ENCODE peak calls at places on chromosomes 5 and 9, in six cellular contexts. One of them, this sample, is unnamed.

GRCh38 chr5:136192526-136193395 is at the start of gene SMIM32:
- DNase-seq in neural crest cell: peak
- DNase-seq in fibroblast of mammary gland: no peak
- DNase-seq in GM12865: no peak
- DNase-seq in coronary artery: peak
- DNase-seq in tibial artery: no peak
- DNase-seq in this sample: no peak

GRCh38 chr5:68898961-68899471 is 194.8 kb upstream of the SLC30A5 start:
- DNase-seq in neural crest cell: no peak
- DNase-seq in fibroblast of mammary gland: peak
- DNase-seq in GM12865: no peak
- DNase-seq in coronary artery: no peak
- DNase-seq in tibial artery: no peak
- DNase-seq in this sample: no peak

GRCh38 chr5:142474426-142474825 is 149.6 kb upstream of the SPRY4 start:
- DNase-seq in neural crest cell: no peak
- DNase-seq in fibroblast of mammary gland: no peak
- DNase-seq in GM12865: no peak
- DNase-seq in coronary artery: no peak
- DNase-seq in tibial artery: no peak
- DNase-seq in this sample: no peak

GRCh38 chr5:150060471-150060870 is 25.9 kb downstream of the CSF1R start:
- DNase-seq in neural crest cell: no peak
- DNase-seq in fibroblast of mammary gland: no peak
- DNase-seq in GM12865: no peak
- DNase-seq in coronary artery: no peak
- DNase-seq in tibial artery: no peak
- DNase-seq in this sample: no peak

GRCh38 chr5:72608297-72608696 is 101.1 kb upstream of the ZNF366 start:
- DNase-seq in neural crest cell: no peak
- DNase-seq in fibroblast of mammary gland: peak
- DNase-seq in GM12865: no peak
- DNase-seq in coronary artery: no peak
- DNase-seq in tibial artery: no peak
- DNase-seq in this sample: no peak

GRCh38 chr9:127524373-127524772 is 73.1 kb downstream of the LRSAM1 start:
- DNase-seq in neural crest cell: peak
- DNase-seq in fibroblast of mammary gland: no peak
- DNase-seq in GM12865: no peak
- DNase-seq in coronary artery: no peak
- DNase-seq in tibial artery: no peak
- DNase-seq in this sample: no peak

GRCh38 chr5:141835928-141836667 is 42.1 kb downstream of the PCDH1 start:
- DNase-seq in neural crest cell: no peak
- DNase-seq in fibroblast of mammary gland: peak
- DNase-seq in GM12865: no peak
- DNase-seq in coronary artery: peak
- DNase-seq in tibial artery: no peak
- DNase-seq in this sample: peak

GRCh38 chr5:134578578-134579283 is 53.3 kb downstream of the JADE2 start:
- DNase-seq in neural crest cell: no peak
- DNase-seq in fibroblast of mammary gland: no peak
- DNase-seq in GM12865: no peak
- DNase-seq in coronary artery: no peak
- DNase-seq in tibial artery: no peak
- DNase-seq in this sample: no peak

GRCh38 chr5:116577064-116577788 is 2.6 kb upstream of the SEMA6A start:
- DNase-seq in neural crest cell: no peak
- DNase-seq in fibroblast of mammary gland: no peak
- DNase-seq in GM12865: peak
- DNase-seq in coronary artery: no peak
- DNase-seq in tibial artery: no peak
- DNase-seq in this sample: peak

GRCh38 chr5:14595877-14596276 is 14.3 kb downstream of the OTULINL start:
- DNase-seq in neural crest cell: no peak
- DNase-seq in fibroblast of mammary gland: no peak
- DNase-seq in GM12865: no peak
- DNase-seq in coronary artery: no peak
- DNase-seq in tibial artery: no peak
- DNase-seq in this sample: no peak

GRCh38 chr9:6925841-6926240 is 168.1 kb downstream of the KDM4C start:
- DNase-seq in neural crest cell: no peak
- DNase-seq in fibroblast of mammary gland: no peak
- DNase-seq in GM12865: no peak
- DNase-seq in coronary artery: no peak
- DNase-seq in tibial artery: no peak
- DNase-seq in this sample: no peak

GRCh38 chr9:71814226-71814625 is 45.9 kb upstream of the CEMIP2 start:
- DNase-seq in neural crest cell: no peak
- DNase-seq in fibroblast of mammary gland: peak
- DNase-seq in GM12865: no peak
- DNase-seq in coronary artery: no peak
- DNase-seq in tibial artery: no peak
- DNase-seq in this sample: no peak
- TF ChIP-seq CTCF in neural crest cell: no peak
- TF ChIP-seq CTCF in fibroblast of mammary gland: no peak
- TF ChIP-seq CTCF in GM12865: no peak
- TF ChIP-seq CTCF in coronary artery: no peak
- TF ChIP-seq CTCF in tibial artery: no peak
- TF ChIP-seq CTCF in this sample: no peak

GRCh38 chr5:35345222-35345621 is 114.9 kb upstream of the PRLR start:
- DNase-seq in neural crest cell: no peak
- DNase-seq in fibroblast of mammary gland: peak
- DNase-seq in GM12865: no peak
- DNase-seq in coronary artery: no peak
- DNase-seq in tibial artery: no peak
- DNase-seq in this sample: no peak
- TF ChIP-seq CTCF in neural crest cell: peak
- TF ChIP-seq CTCF in fibroblast of mammary gland: no peak
- TF ChIP-seq CTCF in GM12865: peak
- TF ChIP-seq CTCF in coronary artery: no peak
- TF ChIP-seq CTCF in tibial artery: no peak
- TF ChIP-seq CTCF in this sample: no peak

GRCh38 chr5:57698785-57699184 is 216.2 kb upstream of the ACTBL2 start:
- DNase-seq in neural crest cell: no peak
- DNase-seq in fibroblast of mammary gland: no peak
- DNase-seq in GM12865: no peak
- DNase-seq in coronary artery: no peak
- DNase-seq in tibial artery: no peak
- DNase-seq in this sample: no peak

GRCh38 chr5:57695179-57695578 is 212.6 kb upstream of the ACTBL2 start:
- DNase-seq in neural crest cell: no peak
- DNase-seq in fibroblast of mammary gland: no peak
- DNase-seq in GM12865: no peak
- DNase-seq in coronary artery: no peak
- DNase-seq in tibial artery: no peak
- DNase-seq in this sample: no peak

GRCh38 chr5:57693488-57694305 is 211.1 kb upstream of the ACTBL2 start:
- DNase-seq in neural crest cell: no peak
- DNase-seq in fibroblast of mammary gland: peak
- DNase-seq in GM12865: no peak
- DNase-seq in coronary artery: no peak
- DNase-seq in tibial artery: no peak
- DNase-seq in this sample: no peak

GRCh38 chr5:57696906-57697590 is 214.4 kb upstream of the ACTBL2 start:
- DNase-seq in neural crest cell: no peak
- DNase-seq in fibroblast of mammary gland: peak
- DNase-seq in GM12865: no peak
- DNase-seq in coronary artery: no peak
- DNase-seq in tibial artery: no peak
- DNase-seq in this sample: no peak

GRCh38 chr5:57696005-57696755 is 213.6 kb upstream of the ACTBL2 start:
- DNase-seq in neural crest cell: no peak
- DNase-seq in fibroblast of mammary gland: no peak
- DNase-seq in GM12865: no peak
- DNase-seq in coronary artery: no peak
- DNase-seq in tibial artery: no peak
- DNase-seq in this sample: no peak
- TF ChIP-seq CTCF in neural crest cell: no peak
- TF ChIP-seq CTCF in fibroblast of mammary gland: peak
- TF ChIP-seq CTCF in GM12865: no peak
- TF ChIP-seq CTCF in coronary artery: no peak
- TF ChIP-seq CTCF in tibial artery: no peak
- TF ChIP-seq CTCF in this sample: no peak

DNA sequence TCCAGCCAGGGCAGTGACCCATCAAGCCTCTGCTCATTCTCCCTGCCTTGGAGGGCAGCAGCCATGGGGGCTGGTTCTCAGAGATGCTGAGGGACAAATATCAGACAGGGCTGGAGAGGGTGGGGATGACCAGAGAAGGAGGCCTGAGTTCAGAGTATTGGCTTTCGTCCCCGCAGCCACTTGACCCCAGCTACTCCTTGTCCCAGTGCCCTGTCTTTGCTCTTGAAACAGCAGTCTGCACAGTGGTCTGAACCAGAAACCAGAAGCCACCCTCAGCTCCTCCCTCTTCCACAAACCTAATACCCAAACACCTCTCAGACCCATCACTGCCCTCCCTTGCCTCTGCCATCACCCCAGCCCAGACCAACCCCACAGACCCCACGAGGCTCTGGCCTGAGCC is 36.3 kb upstream of the SMIM23 start:
- DNase-seq in neural crest cell: no peak
- DNase-seq in fibroblast of mammary gland: no peak
- DNase-seq in GM12865: no peak
- DNase-seq in coronary artery: no peak
- DNase-seq in tibial artery: no peak
- DNase-seq in this sample: no peak
- TF ChIP-seq CTCF in neural crest cell: no peak
- TF ChIP-seq CTCF in fibroblast of mammary gland: no peak
- TF ChIP-seq CTCF in GM12865: no peak
- TF ChIP-seq CTCF in coronary artery: no peak
- TF ChIP-seq CTCF in tibial artery: no peak
- TF ChIP-seq CTCF in this sample: no peak

GRCh38 chr5:106454651-106455415 is 1215.9 kb downstream of the EFNA5 start:
- DNase-seq in neural crest cell: peak
- DNase-seq in fibroblast of mammary gland: peak
- DNase-seq in GM12865: peak
- DNase-seq in coronary artery: no peak
- DNase-seq in tibial artery: no peak
- DNase-seq in this sample: no peak
- TF ChIP-seq CTCF in neural crest cell: peak
- TF ChIP-seq CTCF in fibroblast of mammary gland: peak
- TF ChIP-seq CTCF in GM12865: peak
- TF ChIP-seq CTCF in coronary artery: no peak
- TF ChIP-seq CTCF in tibial artery: no peak
- TF ChIP-seq CTCF in this sample: no peak

GRCh38 chr9:136243631-136244030 is 2.0 kb downstream of the QSOX2 start:
- DNase-seq in neural crest cell: no peak
- DNase-seq in fibroblast of mammary gland: no peak
- DNase-seq in GM12865: peak
- DNase-seq in coronary artery: no peak
- DNase-seq in tibial artery: no peak
- DNase-seq in this sample: no peak

GRCh38 chr9:136241540-136241939 is 4.1 kb downstream of the QSOX2 start:
- DNase-seq in neural crest cell: no peak
- DNase-seq in fibroblast of mammary gland: no peak
- DNase-seq in GM12865: no peak
- DNase-seq in coronary artery: no peak
- DNase-seq in tibial artery: no peak
- DNase-seq in this sample: no peak

GRCh38 chr9:136242248-136242647 is 3.4 kb downstream of the QSOX2 start:
- DNase-seq in neural crest cell: no peak
- DNase-seq in fibroblast of mammary gland: no peak
- DNase-seq in GM12865: no peak
- DNase-seq in coronary artery: no peak
- DNase-seq in tibial artery: no peak
- DNase-seq in this sample: no peak

GRCh38 chr9:136244116-136244775 is 1.4 kb downstream of the QSOX2 start:
- DNase-seq in neural crest cell: no peak
- DNase-seq in fibroblast of mammary gland: no peak
- DNase-seq in GM12865: peak
- DNase-seq in coronary artery: no peak
- DNase-seq in tibial artery: no peak
- DNase-seq in this sample: peak

GRCh38 chr9:136242908-136243525 is 2.6 kb downstream of the QSOX2 start:
- DNase-seq in neural crest cell: no peak
- DNase-seq in fibroblast of mammary gland: no peak
- DNase-seq in GM12865: peak
- DNase-seq in coronary artery: no peak
- DNase-seq in tibial artery: no peak
- DNase-seq in this sample: no peak
- TF ChIP-seq CTCF in neural crest cell: peak
- TF ChIP-seq CTCF in fibroblast of mammary gland: no peak
- TF ChIP-seq CTCF in GM12865: peak
- TF ChIP-seq CTCF in coronary artery: no peak
- TF ChIP-seq CTCF in tibial artery: no peak
- TF ChIP-seq CTCF in this sample: no peak

GRCh38 chr5:77431286-77431685 is 60.8 kb downstream of the WDR41 start:
- DNase-seq in neural crest cell: no peak
- DNase-seq in fibroblast of mammary gland: no peak
- DNase-seq in GM12865: no peak
- DNase-seq in coronary artery: no peak
- DNase-seq in tibial artery: no peak
- DNase-seq in this sample: no peak

GRCh38 chr5:77438057-77438456 is 54.1 kb downstream of the WDR41 start:
- DNase-seq in neural crest cell: no peak
- DNase-seq in fibroblast of mammary gland: no peak
- DNase-seq in GM12865: no peak
- DNase-seq in coronary artery: no peak
- DNase-seq in tibial artery: no peak
- DNase-seq in this sample: no peak

GRCh38 chr5:77431719-77432118 is 60.4 kb downstream of the WDR41 start:
- DNase-seq in neural crest cell: no peak
- DNase-seq in fibroblast of mammary gland: no peak
- DNase-seq in GM12865: no peak
- DNase-seq in coronary artery: no peak
- DNase-seq in tibial artery: no peak
- DNase-seq in this sample: no peak

GRCh38 chr5:77437194-77437593 is 54.9 kb downstream of the WDR41 start:
- DNase-seq in neural crest cell: no peak
- DNase-seq in fibroblast of mammary gland: no peak
- DNase-seq in GM12865: peak
- DNase-seq in coronary artery: no peak
- DNase-seq in tibial artery: no peak
- DNase-seq in this sample: no peak
- TF ChIP-seq CTCF in neural crest cell: peak
- TF ChIP-seq CTCF in fibroblast of mammary gland: no peak
- TF ChIP-seq CTCF in GM12865: peak
- TF ChIP-seq CTCF in coronary artery: no peak
- TF ChIP-seq CTCF in tibial artery: no peak
- TF ChIP-seq CTCF in this sample: no peak

GRCh38 chr9:16921855-16922254 is 51.4 kb upstream of the BNC2 start:
- DNase-seq in neural crest cell: no peak
- DNase-seq in fibroblast of mammary gland: peak
- DNase-seq in GM12865: no peak
- DNase-seq in coronary artery: no peak
- DNase-seq in tibial artery: no peak
- DNase-seq in this sample: no peak
- TF ChIP-seq CTCF in neural crest cell: no peak
- TF ChIP-seq CTCF in fibroblast of mammary gland: peak
- TF ChIP-seq CTCF in GM12865: no peak
- TF ChIP-seq CTCF in coronary artery: no peak
- TF ChIP-seq CTCF in tibial artery: no peak
- TF ChIP-seq CTCF in this sample: no peak

GRCh38 chr9:117415584-117415937 is 704 bp upstream of the ASTN2 start:
- DNase-seq in neural crest cell: no peak
- DNase-seq in fibroblast of mammary gland: no peak
- DNase-seq in GM12865: no peak
- DNase-seq in coronary artery: no peak
- DNase-seq in tibial artery: no peak
- DNase-seq in this sample: no peak
- TF ChIP-seq CTCF in neural crest cell: no peak
- TF ChIP-seq CTCF in fibroblast of mammary gland: no peak
- TF ChIP-seq CTCF in GM12865: no peak
- TF ChIP-seq CTCF in coronary artery: no peak
- TF ChIP-seq CTCF in tibial artery: no peak
- TF ChIP-seq CTCF in this sample: no peak

This sample was measured in activated CD8-positive, alpha-beta T cell treated with anti-CD3 and anti-CD28 coated beads for 36 hours.